ENCODE peak calls at places on chromosomes 4 and X, in nine cellular contexts. Z is MM.1S, S is HCT116, I is PC-3, X is neural progenitor cell, G is GM23248, P is GM23338, C is hepatocyte, D is SK-N-SH. N is an unnamed sample.

GRCh38 chr4:102503831-102504786 is 3.0 kb downstream of the NFKB1 start:
- DNase-seq in Z (no peak), S (no peak), I (peak; percentile 18), X (no peak), G (no peak), P (no peak), C (no peak), D (no peak), N (peak; percentile 23)

GRCh38 chr4:184792950-184793555 is 32.7 kb downstream of the ACSL1 start:
- DNase-seq in Z (no peak), S (peak; percentile 63), I (peak; percentile 76), X (no peak), G (peak; percentile 95), P (no peak), C (peak; percentile 60), D (no peak), N (no peak)

GRCh38 chr4:54942735-54943134 is 182.7 kb downstream of the KDR start:
- DNase-seq in Z (no peak), S (no peak), I (no peak), X (no peak), G (no peak), P (no peak), C (no peak), D (no peak), N (peak; percentile 44)

GRCh38 chr4:17272154-17272553 is 239.7 kb downstream of the QDPR start:
- DNase-seq in Z (no peak), S (no peak), I (no peak), X (no peak), G (no peak), P (no peak), C (no peak), D (no peak), N (no peak)

GRCh38 chrX:103878466-103879151 is 46.6 kb upstream of the RAB9B start:
- DNase-seq in Z (no peak), S (peak; percentile 35), I (peak; percentile 95), X (no peak), G (peak; percentile 75), P (peak; percentile 7), C (peak; percentile 30), D (no peak), N (no peak)

GRCh38 chr4:53512608-53513007 is 78.7 kb downstream of the LNX1 start:
- DNase-seq in Z (no peak), S (no peak), I (no peak), X (no peak), G (no peak), P (no peak), C (no peak), D (no peak), N (no peak)

GRCh38 chrX:82782014-82782413 is 726.1 kb upstream of the POU3F4 start:
- DNase-seq in Z (no peak), S (no peak), I (no peak), X (no peak), G (no peak), P (no peak), C (no peak), D (no peak), N (no peak)

GRCh38 chr4:33890841-33891240 is 2353.5 kb downstream of the ARAP2 start:
- DNase-seq in Z (no peak), S (no peak), I (peak; percentile 2), X (no peak), G (peak; percentile 5), P (no peak), C (no peak), D (no peak), N (no peak)

GRCh38 chr4:1018147-1019020 is 7.0 kb downstream of the FGFRL1 start:
- DNase-seq in Z (no peak), S (no peak), I (no peak), X (peak; percentile 43), G (no peak), P (no peak), C (no peak), D (no peak), N (no peak)

GRCh38 chr4:2800691-2801596 is 8.1 kb downstream of the SH3BP2 start:
- DNase-seq in Z (no peak), S (no peak), I (no peak), X (peak; percentile 66), G (peak; percentile 69), P (peak; percentile 80), C (peak; percentile 80), D (peak; percentile 76), N (no peak)

GRCh38 chrX:94057385-94057784 is 383.4 kb downstream of the FAM133A start:
- DNase-seq in Z (peak; percentile 9), S (no peak), I (peak; percentile 15), X (no peak), G (peak; percentile 1), P (peak; percentile 3), C (no peak), D (no peak), N (no peak)

GRCh38 chr4:145812902-145813301 is 125.7 kb downstream of the ZNF827 start:
- DNase-seq in Z (no peak), S (peak; percentile 93), I (peak; percentile 92), X (no peak), G (no peak), P (no peak), C (no peak), D (no peak), N (no peak)

GRCh38 chrX:47864785-47865184 is 28.1 kb downstream of the ZNF81 start:
- DNase-seq in Z (no peak), S (no peak), I (no peak), X (no peak), G (no peak), P (no peak), C (no peak), D (no peak), N (no peak)

GRCh38 chrX:47859686-47860085 is 23.0 kb downstream of the ZNF81 start:
- DNase-seq in Z (no peak), S (no peak), I (no peak), X (no peak), G (no peak), P (no peak), C (no peak), D (no peak), N (no peak)

GRCh38 chrX:47863187-47863586 is 26.5 kb downstream of the ZNF81 start:
- DNase-seq in Z (no peak), S (no peak), I (no peak), X (no peak), G (peak; percentile 0), P (no peak), C (no peak), D (no peak), N (no peak)

DNA sequence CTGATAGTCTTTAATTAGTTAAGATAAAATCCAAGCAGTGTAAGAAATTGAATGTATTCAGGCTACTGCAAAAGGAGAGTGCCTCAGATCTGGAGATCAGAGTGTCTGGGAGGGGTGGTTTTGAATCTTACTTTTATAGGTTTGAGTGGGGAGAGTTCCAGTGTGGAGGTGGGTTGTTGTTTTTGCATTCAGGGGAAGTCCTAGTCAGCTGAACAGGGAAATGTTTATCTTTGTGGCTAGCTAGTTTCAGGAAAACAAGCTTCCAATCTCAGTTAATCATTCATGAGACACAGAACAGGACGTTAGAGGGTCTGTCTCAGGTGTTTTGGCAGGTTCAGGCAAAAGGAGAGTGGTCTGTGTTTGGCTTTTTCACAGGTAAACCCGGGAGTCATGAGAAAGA is 26.0 kb downstream of the ZNF81 start:
- DNase-seq in Z (no peak), S (no peak), I (no peak), X (no peak), G (no peak), P (no peak), C (no peak), D (no peak), N (no peak)
- H2AFZ ChIP-seq in Z (no peak overlapping the region), S (no peak overlapping the region), I (no peak overlapping the region), X (no peak overlapping the region), G (no peak overlapping the region), P (no peak overlapping the region), C (no peak overlapping the region), D (no peak overlapping the region), N (no peak overlapping the region)

GRCh38 chr4:8528713-8529112 is 51.5 kb upstream of the GPR78 start:
- DNase-seq in Z (no peak), S (no peak), I (peak; percentile 53), X (no peak), G (peak; percentile 71), P (no peak), C (no peak), D (no peak), N (no peak)
- TF ChIP-seq EZH2phosphoT487 in Z (no peak), S (no peak), I (no peak), X (no peak), G (no peak), P (no peak), C (no peak), D (no peak), N (no peak)

DNA sequence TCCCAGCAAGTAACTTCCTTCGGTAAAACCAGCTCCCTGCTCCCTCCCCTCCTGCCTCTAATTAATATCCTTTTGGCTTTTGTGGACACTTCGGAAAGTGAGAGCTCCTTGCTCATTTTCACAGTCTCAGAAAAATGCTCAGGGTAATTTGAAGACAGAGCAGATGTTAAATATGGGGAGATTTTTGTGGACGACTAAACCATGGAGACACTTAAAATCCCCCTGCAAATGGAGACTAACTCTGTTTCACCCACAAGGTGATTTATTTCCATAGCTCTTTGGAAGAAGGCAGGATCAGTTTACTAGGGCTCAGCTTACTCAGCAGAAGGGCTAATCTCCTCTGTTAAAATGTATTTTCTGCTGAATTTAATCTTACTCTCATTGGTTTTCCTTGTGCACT is 12.2 kb upstream of the AMOT start:
- DNase-seq in Z (no peak), S (no peak), I (no peak), X (no peak), G (no peak), P (no peak), C (no peak), D (no peak), N (no peak)
- H3K4me2 ChIP-seq in Z (peak overlapping the region; percentile 53), S (no peak overlapping the region), I (no peak overlapping the region), X (peak overlapping the region; percentile 59), G (no peak overlapping the region), P (no peak overlapping the region), C (peak overlapping the region; percentile 59), D (no peak overlapping the region), N (no peak overlapping the region)

DNA sequence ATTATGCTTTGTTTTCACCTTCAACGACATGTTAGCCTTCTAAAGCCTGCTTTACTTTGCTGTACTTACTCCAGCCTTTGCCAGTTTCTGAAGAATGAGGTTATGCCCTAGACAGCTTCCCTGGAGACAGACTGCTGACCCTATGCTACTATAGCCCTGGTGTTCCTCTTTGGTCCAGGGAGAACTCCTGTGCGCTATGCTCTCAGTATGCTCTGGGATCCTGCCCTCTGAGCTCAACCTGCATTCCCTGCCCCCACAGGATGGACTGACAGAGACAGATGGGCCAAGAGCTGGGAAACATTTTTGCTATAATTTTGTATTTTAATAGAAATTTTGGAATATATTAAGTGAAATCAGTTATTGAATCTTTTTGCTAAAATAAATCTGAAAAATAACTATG is 425.9 kb downstream of the TMA16 start:
- DNase-seq in Z (no peak), S (no peak), I (no peak), X (no peak), G (no peak), P (peak; percentile 21), C (no peak), D (no peak), N (no peak)
- H2AFZ ChIP-seq in Z (no peak overlapping the region), S (no peak overlapping the region), I (no peak overlapping the region), X (no peak overlapping the region), G (no peak overlapping the region), P (no peak overlapping the region), C (no peak overlapping the region), D (no peak overlapping the region), N (no peak overlapping the region)

N was measured in OCI-LY7.